ENCODE peak calls at places on chromosomes 4 and X, in nine cellular contexts. One of them, this sample, is unnamed.

GRCh38 chr4:165199286-165199685 is 8.1 kb upstream of the KLHL2 start:
- DNase-seq in NCI-H1092 treated with DMSO at 0.1 percent for 48 hours: no peak
- DNase-seq in fibroblast of the aortic adventitia: no peak
- DNase-seq in adrenal gland: no peak
- DNase-seq in smooth muscle cell of the brain vasculature: no peak
- DNase-seq in Jurkat, Clone E6-1: no peak
- DNase-seq in CD4-positive, alpha-beta T cell: no peak
- DNase-seq in NCI-H345: no peak
- DNase-seq in glutamatergic neuron: no peak
- DNase-seq in this sample: no peak

GRCh38 chr4:79141530-79141929 is 184.3 kb downstream of the NAA11 start:
- DNase-seq in fibroblast of the aortic adventitia: peak
- DNase-seq in NCI-H1092 treated with DMSO at 0.1 percent for 48 hours: no peak
- DNase-seq in Jurkat, Clone E6-1: peak
- DNase-seq in CD4-positive, alpha-beta T cell: no peak
- DNase-seq in smooth muscle cell of the brain vasculature: no peak
- DNase-seq in NCI-H345: no peak
- DNase-seq in adrenal gland: no peak
- DNase-seq in glutamatergic neuron: no peak
- DNase-seq in this sample: no peak

GRCh38 chr4:183588169-183588675 is 70.8 kb downstream of the RWDD4 start:
- DNase-seq in NCI-H345: no peak
- DNase-seq in NCI-H1092 treated with DMSO at 0.1 percent for 48 hours: no peak
- DNase-seq in glutamatergic neuron: no peak
- DNase-seq in CD4-positive, alpha-beta T cell: no peak
- DNase-seq in Jurkat, Clone E6-1: no peak
- DNase-seq in fibroblast of the aortic adventitia: peak
- DNase-seq in smooth muscle cell of the brain vasculature: no peak
- DNase-seq in adrenal gland: peak
- DNase-seq in this sample: no peak

GRCh38 chr4:74158561-74159396 is 861 bp downstream of the MTHFD2L start:
- DNase-seq in NCI-H345: no peak
- DNase-seq in smooth muscle cell of the brain vasculature: no peak
- DNase-seq in adrenal gland: no peak
- DNase-seq in Jurkat, Clone E6-1: peak
- DNase-seq in glutamatergic neuron: no peak
- DNase-seq in CD4-positive, alpha-beta T cell: no peak
- DNase-seq in NCI-H1092 treated with DMSO at 0.1 percent for 48 hours: peak
- DNase-seq in fibroblast of the aortic adventitia: peak
- DNase-seq in this sample: no peak

GRCh38 chrX:17500145-17500579 is 125.2 kb downstream of the NHS start:
- DNase-seq in fibroblast of the aortic adventitia: peak
- DNase-seq in adrenal gland: peak
- DNase-seq in CD4-positive, alpha-beta T cell: no peak
- DNase-seq in Jurkat, Clone E6-1: no peak
- DNase-seq in NCI-H1092 treated with DMSO at 0.1 percent for 48 hours: no peak
- DNase-seq in glutamatergic neuron: no peak
- DNase-seq in smooth muscle cell of the brain vasculature: no peak
- DNase-seq in NCI-H345: no peak
- DNase-seq in this sample: no peak

GRCh38 chr4:186570193-186570996 is 15.0 kb upstream of the MTNR1A start:
- DNase-seq in fibroblast of the aortic adventitia: peak
- DNase-seq in smooth muscle cell of the brain vasculature: no peak
- DNase-seq in Jurkat, Clone E6-1: no peak
- DNase-seq in glutamatergic neuron: no peak
- DNase-seq in adrenal gland: no peak
- DNase-seq in CD4-positive, alpha-beta T cell: no peak
- DNase-seq in NCI-H1092 treated with DMSO at 0.1 percent for 48 hours: no peak
- DNase-seq in NCI-H345: no peak
- DNase-seq in this sample: no peak

GRCh38 chr4:110198472-110199419 is at the start of gene ELOVL6:
- DNase-seq in fibroblast of the aortic adventitia: peak
- DNase-seq in Jurkat, Clone E6-1: no peak
- DNase-seq in NCI-H345: peak
- DNase-seq in adrenal gland: peak
- DNase-seq in glutamatergic neuron: peak
- DNase-seq in CD4-positive, alpha-beta T cell: peak
- DNase-seq in NCI-H1092 treated with DMSO at 0.1 percent for 48 hours: peak
- DNase-seq in smooth muscle cell of the brain vasculature: peak
- DNase-seq in this sample: peak

GRCh38 chrX:87517571-87518141 is at the start of gene KLHL4:
- DNase-seq in adrenal gland: peak
- DNase-seq in CD4-positive, alpha-beta T cell: no peak
- DNase-seq in Jurkat, Clone E6-1: peak
- DNase-seq in NCI-H345: no peak
- DNase-seq in glutamatergic neuron: peak
- DNase-seq in NCI-H1092 treated with DMSO at 0.1 percent for 48 hours: no peak
- DNase-seq in fibroblast of the aortic adventitia: peak
- DNase-seq in smooth muscle cell of the brain vasculature: peak
- DNase-seq in this sample: peak

This sample was measured in thyroid gland.